ENCODE peak calls at places on chromosome 7, in eight cellular contexts. I is endothelial cell of umbilical vein, R is sigmoid colon, Q is esophagus muscularis mucosa, Z is heart left ventricle, B is H54, A is HCT116, N is A549. V is an unnamed sample.
A peak's percentile ranks its signal among the peaks of the same experiment; 100 is the strongest.

GRCh38 chr7:130721486-130722277 is 12.3 kb downstream of the KLF14 start:
- DNase-seq in A (peak; percentile 70), N (peak; percentile 35), B (no peak), Q (no peak), Z (peak; percentile 69), I (peak; percentile 71), R (peak; percentile 72), V (peak; percentile 62)

GRCh38 chr7:102000123-102000522 is 182.7 kb downstream of the CUX1 start:
- DNase-seq in R (no peak), Z (no peak), I (no peak), A (no peak), N (no peak), Q (no peak), B (no peak), V (no peak)

GRCh38 chr7:39465055-39465929 is 100.9 kb upstream of the YAE1 start:
- DNase-seq in R (no peak), Z (no peak), N (peak; percentile 39), A (peak; percentile 56), I (peak; percentile 26), B (peak; percentile 57), Q (peak; percentile 47), V (peak; percentile 66)

GRCh38 chr7:47253650-47254080 is 328.2 kb downstream of the TNS3 start:
- DNase-seq in R (peak; percentile 78), Q (no peak), Z (no peak), N (peak; percentile 69), B (peak; percentile 94), A (peak; percentile 21), I (peak; percentile 70), V (peak; percentile 34)

GRCh38 chr7:38195804-38196595 is 18.0 kb downstream of the STARD3NL start:
- DNase-seq in A (no peak), Z (no peak), I (peak; percentile 76), Q (no peak), R (no peak), N (no peak), B (no peak), V (no peak)

GRCh38 chr7:641269-641671 is 85.2 kb upstream of the DNAAF5 start:
- DNase-seq in B (no peak), I (no peak), A (peak; percentile 97), R (no peak), Z (no peak), Q (no peak), N (no peak), V (no peak)

GRCh38 chr7:124566576-124566975 is 199.0 kb downstream of the GPR37 start:
- DNase-seq in Q (no peak), B (peak; percentile 15), A (no peak), I (no peak), Z (no peak), N (peak; percentile 1), R (no peak), V (no peak)

GRCh38 chr7:98420966-98421612 is 20.2 kb upstream of the BAIAP2L1 start:
- DNase-seq in N (peak; percentile 92), Z (peak; percentile 32), I (peak; percentile 36), R (no peak), B (no peak), A (peak; percentile 90), Q (no peak), V (peak; percentile 73)

GRCh38 chr7:27112960-27113949 is 10.8 kb upstream of the HOXA2 start:
- DNase-seq in B (peak; percentile 90), R (peak; percentile 90), A (peak; percentile 60), Q (no peak), Z (no peak), I (peak; percentile 92), N (peak; percentile 56), V (no peak)

GRCh38 chr7:121940907-121941306 is 67.9 kb downstream of the PTPRZ1 start:
- DNase-seq in B (no peak), N (no peak), A (no peak), Z (no peak), Q (no peak), R (no peak), I (no peak), V (no peak)

GRCh38 chr7:133481676-133482075 is 228.8 kb downstream of the EXOC4 start:
- DNase-seq in B (peak; percentile 42), Q (no peak), Z (no peak), I (peak; percentile 79), N (no peak), A (no peak), R (no peak), V (no peak)

GRCh38 chr7:45888185-45888992 is at the start of gene IGFBP1:
- DNase-seq in N (no peak), Q (peak; percentile 72), A (no peak), I (peak; percentile 38), Z (no peak), B (no peak), R (no peak), V (no peak)

GRCh38 chr7:130070900-130071622 is 727 bp downstream of the KLHDC10 start:
- DNase-seq in N (peak; percentile 35), R (no peak), I (peak; percentile 21), Q (no peak), Z (no peak), A (no peak), B (no peak), V (peak; percentile 56)

GRCh38 chr7:94400643-94401042 is 5.9 kb downstream of the COL1A2 start:
- DNase-seq in A (no peak), B (no peak), I (peak; percentile 53), Q (no peak), N (no peak), R (no peak), Z (no peak), V (no peak)

GRCh38 chr7:43647772-43648643 is 65.1 kb downstream of the STK17A start:
- DNase-seq in N (peak; percentile 66), Z (no peak), I (peak; percentile 98), Q (no peak), R (peak; percentile 89), B (peak; percentile 71), A (peak; percentile 67), V (no peak)

GRCh38 chr7:43648725-43649406 is 66.0 kb downstream of the STK17A start:
- DNase-seq in B (no peak), Z (no peak), N (no peak), R (no peak), A (no peak), I (peak; percentile 70), Q (no peak), V (no peak)

GRCh38 chr7:43647314-43647691 is 64.4 kb downstream of the STK17A start:
- DNase-seq in R (no peak), I (peak; percentile 98), A (no peak), B (no peak), Z (no peak), N (no peak), Q (no peak), V (no peak)

GRCh38 chr7:43650457-43651052 is 67.6 kb downstream of the STK17A start:
- DNase-seq in N (no peak), Q (no peak), A (no peak), I (peak; percentile 80), B (no peak), R (no peak), Z (no peak), V (no peak)

DNA sequence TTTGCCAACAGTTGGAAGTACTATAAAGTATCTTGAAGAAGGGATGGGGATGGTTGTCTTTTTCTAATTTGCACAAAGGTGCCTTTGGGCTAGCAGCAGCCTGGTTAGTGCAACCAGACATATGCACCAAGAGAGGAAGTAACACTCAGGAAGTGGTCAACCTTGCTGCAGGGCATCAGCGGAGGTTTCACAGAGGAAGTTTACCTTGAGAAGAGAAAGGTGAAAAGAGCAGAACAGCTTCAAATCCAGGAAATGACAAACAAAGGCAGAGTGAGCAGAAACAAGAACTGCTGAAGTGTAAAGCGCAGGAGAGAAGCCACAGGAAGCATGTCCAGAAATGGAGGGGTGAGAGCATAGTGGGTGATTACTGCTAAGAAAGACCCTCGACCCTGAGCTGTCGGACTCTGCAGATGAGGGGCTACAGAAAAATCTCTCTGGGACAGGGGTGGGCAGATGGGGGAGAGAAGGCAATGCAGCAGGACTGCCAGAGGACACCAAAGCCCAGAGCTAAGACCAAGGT is 66.9 kb downstream of the STK17A start:
- DNase-seq in A (no peak), N (no peak), B (no peak), Z (no peak), Q (no peak), I (peak; percentile 62), R (no peak), V (no peak)
- TF ChIP-seq POLR2A in A (no peak), N (no peak), B (no peak), Z (no peak), Q (no peak), I (no peak), R (no peak), V (no peak)

DNA sequence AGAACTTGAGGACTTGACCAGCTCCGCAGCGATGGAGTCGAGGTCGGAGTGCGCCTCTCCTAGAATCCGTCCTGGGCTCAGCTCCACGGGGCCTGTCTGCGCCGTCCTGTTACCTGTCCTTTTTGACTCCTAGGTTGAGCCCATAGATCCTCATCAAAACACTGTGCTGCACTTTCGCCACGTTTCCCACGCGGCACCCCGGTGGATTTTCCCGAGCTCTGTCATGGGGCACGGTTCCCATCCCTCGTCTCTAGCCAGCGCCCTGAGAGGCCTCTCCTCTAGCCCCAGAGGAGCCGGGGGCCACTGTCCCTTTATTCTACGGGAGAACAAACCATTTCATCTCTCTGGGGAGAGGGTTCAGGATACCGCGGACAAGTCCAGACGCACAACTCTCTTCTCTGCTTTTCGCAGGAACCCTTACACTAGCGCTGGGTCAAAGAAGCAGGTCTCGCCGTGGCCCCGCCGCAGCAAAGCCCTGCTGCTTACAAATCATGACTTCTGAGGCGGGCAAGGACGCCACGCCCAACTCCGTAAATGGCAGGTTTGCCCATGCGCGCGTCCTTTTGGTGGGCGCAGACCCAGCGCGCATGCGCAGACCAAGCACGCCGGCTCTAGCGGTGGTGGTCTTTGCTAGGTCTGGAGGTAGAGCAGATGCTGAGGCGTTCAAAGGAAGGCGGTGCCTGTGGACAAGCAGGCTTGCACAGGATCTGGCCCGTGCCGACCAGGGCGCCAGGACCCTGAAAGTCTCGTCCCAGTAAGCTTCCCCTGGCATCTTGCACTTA is 10.3 kb upstream of the ANKRD7 start:
- DNase-seq in Q (no peak), I (peak; percentile 90), R (peak; percentile 82), B (peak; percentile 74), N (peak; percentile 71), A (no peak), Z (peak; percentile 71), V (peak; percentile 74)
- TF ChIP-seq POLR2A in Q (no peak), I (peak; percentile 59), R (no peak), B (peak; percentile 93), N (peak; percentile 78), A (no peak), Z (no peak), V (no peak)

DNA sequence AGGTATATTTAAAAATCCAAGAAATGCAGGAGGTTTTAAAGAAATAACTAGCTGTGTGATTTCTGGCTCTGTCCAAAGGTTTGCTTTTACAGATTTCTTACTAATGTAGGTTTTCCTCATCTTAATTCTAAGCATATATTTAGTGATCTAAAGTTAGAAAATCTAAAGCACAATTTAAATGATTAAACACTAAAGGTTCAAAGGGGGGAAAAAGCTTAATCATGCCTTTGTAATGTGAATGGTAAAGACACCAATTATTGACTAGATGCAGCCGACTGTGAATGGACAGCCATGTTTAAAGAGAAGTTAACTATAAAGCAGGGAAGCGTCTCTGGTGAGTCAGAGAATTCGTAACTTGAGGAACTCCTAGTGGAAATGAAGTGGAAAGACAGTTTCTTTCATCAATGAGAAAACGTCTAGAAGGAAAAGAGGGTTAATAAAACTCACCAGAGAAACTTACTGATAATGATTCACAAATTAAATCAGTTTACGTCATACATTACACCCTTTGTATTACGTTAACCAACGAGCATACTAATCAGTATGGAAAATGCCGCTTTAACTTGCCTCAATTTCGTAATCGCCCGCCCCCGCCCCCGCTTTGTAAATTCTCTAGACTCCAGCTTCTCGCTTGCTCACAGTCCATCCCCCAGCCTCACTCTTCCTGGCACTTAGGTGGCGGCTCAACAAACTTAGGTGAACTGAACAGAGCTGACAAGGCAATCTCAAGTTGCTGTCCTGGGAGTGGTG is 1.1 kb upstream of the HBP1 start:
- DNase-seq in N (peak; percentile 84), R (no peak), Q (no peak), I (peak; percentile 89), Z (no peak), A (peak; percentile 61), B (peak; percentile 43), V (peak; percentile 80)
- TF ChIP-seq POLR2A in N (no peak), R (no peak), Q (no peak), I (peak; percentile 94), Z (no peak), A (no peak), B (peak; percentile 24), V (peak; percentile 35)

GRCh38 chr7:1928555-1929348 is 258.7 kb downstream of the ELFN1 start:
- DNase-seq in A (no peak), Q (no peak), N (no peak), B (no peak), Z (no peak), I (no peak), R (no peak), V (no peak)
- TF ChIP-seq POLR2A in A (no peak), Q (no peak), N (no peak), B (no peak), Z (no peak), I (no peak), R (no peak), V (no peak)